ENCODE peak calls at places on chromosomes 2 and 18, in five cellular contexts. P is glomerular endothelial cell, S is T47D, M is right cardiac atrium, H is NCI-H2081 treated with DMSO at 0.1 percent for 48 hours. T is an unnamed sample.

GRCh38 chr2:43225093-43225787 is 1.2 kb downstream of the ZFP36L2 start:
- DNase-seq in S (peak; percentile 47), P (no peak), M (peak; percentile 56), H (no peak), T (no peak)

GRCh38 chr2:133331437-133331836 is 236.8 kb downstream of the NCKAP5 start:
- DNase-seq in P (no peak), H (no peak), S (peak; percentile 48), M (no peak), T (no peak)

GRCh38 chr2:22079583-22079982 is 955.8 kb downstream of the TDRD15 start:
- DNase-seq in S (no peak), M (no peak), H (no peak), P (no peak), T (no peak)

GRCh38 chr2:218865396-218865795 is 5.8 kb downstream of the WNT6 start:
- DNase-seq in M (no peak), S (no peak), H (no peak), P (no peak), T (no peak)

GRCh38 chr2:150888337-150888736 is 373.3 kb downstream of the RBM43 start:
- DNase-seq in S (no peak), M (no peak), P (no peak), H (no peak), T (no peak)

GRCh38 chr18:54787616-54788015 is 40.7 kb upstream of the RAB27B start:
- DNase-seq in P (no peak), M (no peak), S (no peak), H (no peak), T (no peak)

GRCh38 chr18:58819051-58819450 is 45.6 kb upstream of the ZNF532 start:
- DNase-seq in P (no peak), H (no peak), M (no peak), S (no peak), T (peak; percentile 46)

GRCh38 chr2:10246370-10246769 is 56.3 kb upstream of the HPCAL1 start:
- DNase-seq in P (no peak), H (no peak), M (no peak), S (no peak), T (no peak)

GRCh38 chr18:904135-905090 is at the start of gene ADCYAP1:
- DNase-seq in S (peak; percentile 24), M (no peak), P (no peak), H (no peak), T (no peak)

GRCh38 chr18:44904768-44905167 is 224.1 kb downstream of the SETBP1 start:
- DNase-seq in S (no peak), H (no peak), M (no peak), P (no peak), T (no peak)

GRCh38 chr2:172056293-172056692 is 29.0 kb upstream of the DLX1 start:
- DNase-seq in M (no peak), S (no peak), P (no peak), H (no peak), T (no peak)

GRCh38 chr2:232501331-232501771 is 13.7 kb upstream of the ECEL1 start:
- DNase-seq in M (no peak), H (no peak), P (no peak), S (no peak), T (no peak)

GRCh38 chr2:6960659-6961058 is 43.4 kb downstream of the RNF144A start:
- DNase-seq in S (peak; percentile 9), P (no peak), M (no peak), H (no peak), T (no peak)

GRCh38 chr18:49487711-49488310 is 777 bp upstream of the C18orf32 start:
- DNase-seq in M (no peak), H (no peak), P (no peak), S (peak; percentile 9), T (no peak)

GRCh38 chr2:172113617-172114016 is 10.9 kb upstream of the DLX2 start:
- DNase-seq in H (no peak), M (no peak), S (peak; percentile 38), P (no peak), T (peak; percentile 15)

T was measured in GM10248.